ENCODE peak calls at places on chromosomes 4 and X, in seven cellular contexts. C is NCI-H1694, V is germinal center, Q is NCI-H460, W is Kasumi-1, R is cardiac fibroblast, I is activated T-cell treated with anti-CD3 and anti-CD28 coated beads for 1 hour. F is an unnamed sample.

GRCh38 chr4:82499705-82500104 is 62.1 kb downstream of the TMEM150C start:
- DNase-seq in V (no peak), R (no peak), Q (no peak), I (no peak), C (peak), W (no peak), F (peak)

GRCh38 chrX:134377537-134377936 is 82.4 kb upstream of the HPRT1 start:
- DNase-seq in R (peak), Q (peak), C (peak), W (peak), I (no peak), V (no peak), F (no peak)

GRCh38 chr4:1488357-1488756 is 82.1 kb upstream of the NKX1-1 start:
- DNase-seq in C (no peak), I (no peak), V (no peak), W (no peak), R (no peak), Q (no peak), F (no peak)

GRCh38 chr4:93261207-93261606 is 567.3 kb upstream of the ATOH1 start:
- DNase-seq in R (no peak), Q (no peak), I (no peak), V (no peak), W (no peak), C (no peak), F (no peak)

GRCh38 chr4:40525811-40526598 is 103.7 kb downstream of the RBM47 start:
- DNase-seq in W (no peak), I (no peak), Q (peak), C (no peak), R (peak), V (no peak), F (no peak)

GRCh38 chrX:108167211-108167872 is 75.8 kb downstream of the ATG4A start:
- DNase-seq in Q (peak), I (no peak), C (no peak), W (no peak), V (no peak), R (peak), F (no peak)

GRCh38 chrX:134737061-134737460 is 78.8 kb upstream of the PLAC1 start:
- DNase-seq in I (no peak), C (no peak), Q (no peak), W (no peak), R (peak), V (no peak), F (no peak)

GRCh38 chr4:120633810-120634209 is 288.7 kb downstream of the PRDM5 start:
- DNase-seq in I (no peak), C (no peak), Q (no peak), R (no peak), V (no peak), W (no peak), F (no peak)

GRCh38 chr4:88335092-88335665 is 43.5 kb upstream of the HERC6 start:
- DNase-seq in I (no peak), V (no peak), R (peak), W (no peak), Q (no peak), C (no peak), F (no peak)

GRCh38 chr4:101791189-101791572 is 651 bp downstream of the BANK1 start:
- DNase-seq in R (no peak), V (peak), Q (no peak), C (no peak), I (no peak), W (peak), F (no peak)

GRCh38 chr4:106695846-106696245 is 327.3 kb upstream of the GIMD1 start:
- DNase-seq in R (no peak), V (no peak), I (no peak), C (no peak), W (no peak), Q (no peak), F (no peak)

GRCh38 chr4:113026556-113026955 is 22.9 kb upstream of the ANK2 start:
- DNase-seq in Q (no peak), R (peak), I (no peak), C (no peak), V (no peak), W (no peak), F (no peak)

GRCh38 chrX:140712413-140713173 is 3.0 kb downstream of the LINC00632 start:
- DNase-seq in W (peak), Q (peak), V (no peak), R (peak), I (peak), C (no peak), F (no peak)

GRCh38 chr4:47705326-47705981 is 132.4 kb downstream of the CORIN start:
- DNase-seq in W (peak), R (peak), C (no peak), V (peak), Q (no peak), I (no peak), F (no peak)